ENCODE peak calls at places on chromosomes 16 and 17, in six cellular contexts. R, J, W, S, E and X are unnamed samples.
A peak's percentile ranks its signal among the peaks of the same experiment; 100 is the strongest.

GRCh38 chr17:41813039-41813680 is 356 bp downstream of the FKBP10 start:
- DNase-seq in R (no peak), J (no peak), W (no peak), S (no peak), E (no peak), X (no peak)

GRCh38 chr16:50126183-50126582 is 26.9 kb upstream of the TENT4B start:
- DNase-seq in R (no peak), J (no peak), W (no peak), S (no peak), E (no peak), X (no peak)

GRCh38 chr17:81808778-81809555 is 5.0 kb downstream of the GCGR start:
- DNase-seq in R (no peak), J (no peak), W (peak; percentile 77), S (no peak), E (peak; percentile 36), X (no peak)

GRCh38 chr17:41013606-41014005 is 4.7 kb upstream of the KRTAP3-1 start:
- DNase-seq in R (peak; percentile 51), J (no peak), W (no peak), S (peak; percentile 80), E (no peak), X (peak; percentile 83)

GRCh38 chr17:81239714-81240555 is 817 bp downstream of the NDUFAF8 start:
- DNase-seq in R (no peak), J (peak; percentile 54), W (peak; percentile 67), S (no peak), E (peak; percentile 54), X (peak; percentile 33)

GRCh38 chr16:19130852-19131808 is 17.4 kb downstream of the ITPRIPL2 start:
- DNase-seq in R (peak; percentile 58), J (peak; percentile 63), W (no peak), S (peak; percentile 94), E (peak; percentile 29), X (peak; percentile 81)

GRCh38 chr17:60947100-60947499 is 269.4 kb downstream of the BCAS3 start:
- DNase-seq in R (peak; percentile 24), J (no peak), W (peak; percentile 9), S (peak; percentile 26), E (no peak), X (peak; percentile 51)

GRCh38 chr17:64094412-64094811 is 35.5 kb downstream of the ERN1 start:
- DNase-seq in R (no peak), J (no peak), W (no peak), S (no peak), E (no peak), X (no peak)

GRCh38 chr17:1252203-1252608 is 18.0 kb upstream of the BHLHA9 start:
- DNase-seq in R (peak; percentile 55), J (no peak), W (peak; percentile 72), S (no peak), E (no peak), X (peak; percentile 12)

GRCh38 chr17:27891841-27892240 is 1.3 kb downstream of the LYRM9 start:
- DNase-seq in R (no peak), J (no peak), W (no peak), S (no peak), E (no peak), X (no peak)

GRCh38 chr17:18267927-18268711 is 7.7 kb downstream of the MIEF2 start:
- DNase-seq in R (peak; percentile 37), J (no peak), W (no peak), S (no peak), E (no peak), X (peak; percentile 37)

GRCh38 chr16:2838928-2839327 is 8.8 kb downstream of the ZG16B start:
- DNase-seq in R (peak; percentile 88), J (peak; percentile 88), W (peak; percentile 90), S (peak; percentile 49), E (peak; percentile 52), X (peak; percentile 79)

GRCh38 chr16:55386534-55387296 is 62.7 kb downstream of the IRX6 start:
- DNase-seq in R (no peak), J (no peak), W (no peak), S (no peak), E (no peak), X (no peak)

GRCh38 chr16:66382171-66382965 is 15.9 kb downstream of the CDH5 start:
- DNase-seq in R (peak; percentile 78), J (peak; percentile 74), W (no peak), S (peak; percentile 55), E (no peak), X (peak; percentile 80)

GRCh38 chr17:7352559-7352889 is 562 bp downstream of the KCTD11 start:
- DNase-seq in R (no peak), J (no peak), W (no peak), S (no peak), E (no peak), X (no peak)

GRCh38 chr16:4244254-4244812 is 2.5 kb upstream of the SRL start:
- DNase-seq in R (no peak), J (no peak), W (no peak), S (peak; percentile 20), E (no peak), X (no peak)

GRCh38 chr17:10614536-10615155 is 42.5 kb downstream of the MYH3 start:
- DNase-seq in R (peak; percentile 79), J (peak; percentile 61), W (peak; percentile 69), S (no peak), E (peak; percentile 61), X (peak; percentile 70)

GRCh38 chr16:51523400-51523799 is 372.3 kb upstream of the SALL1 start:
- DNase-seq in R (peak; percentile 80), J (peak; percentile 22), W (no peak), S (no peak), E (no peak), X (peak; percentile 67)

GRCh38 chr16:30567160-30567990 is 4.1 kb downstream of the ZNF688 start:
- DNase-seq in R (peak; percentile 18), J (peak; percentile 32), W (no peak), S (no peak), E (no peak), X (no peak)

GRCh38 chr16:5328546-5328945 is 231.0 kb upstream of the EEF2KMT start:
- DNase-seq in R (no peak), J (no peak), W (peak; percentile 11), S (no peak), E (no peak), X (no peak)

GRCh38 chr17:13114601-13115024 is 96.8 kb upstream of the ELAC2 start:
- DNase-seq in R (peak; percentile 51), J (peak; percentile 47), W (peak; percentile 69), S (peak; percentile 24), E (peak; percentile 13), X (peak; percentile 86)
- TF ChIP-seq CTCF in R (peak; percentile 86), J (peak; percentile 66), W (peak; percentile 77), S (peak; percentile 95), E (peak; percentile 70), X (peak; percentile 93)

DNA sequence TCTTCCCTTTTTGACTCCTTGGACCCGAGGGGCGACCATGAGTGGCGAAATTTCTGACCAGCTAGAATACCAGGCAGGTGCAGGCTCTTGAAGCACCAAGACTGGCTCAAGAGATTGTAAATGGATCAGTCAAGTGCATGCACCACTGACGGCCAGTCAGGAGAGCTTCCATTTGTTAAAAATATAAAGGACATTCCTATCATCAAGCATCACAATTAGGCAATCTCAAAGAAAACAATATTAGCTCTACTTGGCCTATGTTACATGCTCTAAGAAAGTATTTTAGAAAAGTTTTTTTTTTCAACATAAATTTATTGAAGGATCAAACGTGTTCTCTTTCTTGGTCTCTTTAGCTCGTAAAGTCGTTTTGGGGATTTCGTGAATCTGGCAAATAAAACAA is 1.5 kb upstream of the PRKCA start:
- DNase-seq in R (no peak), J (no peak), W (no peak), S (no peak), E (no peak), X (no peak)
- H3K4me3 ChIP-seq in R (peak overlapping the region; percentile 89), J (no peak overlapping the region), W (peak overlapping the region; percentile 95), S (peak overlapping the region; percentile 64), E (no peak overlapping the region), X (no peak overlapping the region)

DNA sequence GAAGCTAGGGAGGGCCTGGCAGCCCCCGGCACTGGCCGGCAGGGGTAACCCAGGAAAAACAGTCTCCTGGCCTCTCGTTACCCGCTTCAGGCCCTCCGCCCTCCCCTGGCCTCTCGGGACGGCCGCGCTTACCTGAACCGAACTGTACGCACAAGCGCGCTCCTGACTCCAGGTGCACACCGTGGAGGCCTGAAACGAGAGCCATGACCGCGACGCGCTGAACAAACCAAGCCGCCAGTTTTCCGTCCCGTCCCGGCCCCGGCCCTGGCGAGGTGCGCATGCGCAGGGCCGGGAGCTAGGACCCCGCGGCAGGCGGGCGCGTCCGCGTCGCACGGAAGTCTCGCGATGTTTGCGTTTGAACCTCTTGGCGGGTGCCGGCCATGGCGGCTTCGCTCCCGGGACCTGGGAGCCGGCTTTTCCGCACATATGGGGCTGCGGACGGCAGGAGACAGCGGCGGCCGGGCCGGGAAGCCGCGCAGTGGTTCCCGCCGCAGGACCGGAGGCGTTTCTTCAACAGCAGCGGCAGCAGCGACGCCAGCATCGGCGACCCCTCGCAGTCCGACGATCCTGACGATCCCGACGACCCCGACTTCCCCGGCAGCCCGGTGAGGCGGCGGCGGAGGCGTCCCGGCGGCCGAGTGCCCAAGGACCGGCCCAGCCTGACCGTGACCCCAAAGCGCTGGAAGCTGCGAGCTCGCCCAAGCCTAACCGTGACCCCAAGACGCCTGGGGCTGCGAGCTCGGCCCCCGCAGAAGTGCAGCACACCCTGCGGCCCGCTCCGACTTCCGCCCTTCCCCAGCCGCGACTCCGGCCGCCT is at the start of gene HASPIN:
- DNase-seq in R (peak; percentile 86), J (peak; percentile 94), W (peak; percentile 100), S (peak; percentile 69), E (peak; percentile 93), X (peak; percentile 82)
- TF ChIP-seq CTCF in R (peak; percentile 60), J (no peak), W (peak; percentile 29), S (peak; percentile 21), E (no peak), X (peak; percentile 37)

DNA sequence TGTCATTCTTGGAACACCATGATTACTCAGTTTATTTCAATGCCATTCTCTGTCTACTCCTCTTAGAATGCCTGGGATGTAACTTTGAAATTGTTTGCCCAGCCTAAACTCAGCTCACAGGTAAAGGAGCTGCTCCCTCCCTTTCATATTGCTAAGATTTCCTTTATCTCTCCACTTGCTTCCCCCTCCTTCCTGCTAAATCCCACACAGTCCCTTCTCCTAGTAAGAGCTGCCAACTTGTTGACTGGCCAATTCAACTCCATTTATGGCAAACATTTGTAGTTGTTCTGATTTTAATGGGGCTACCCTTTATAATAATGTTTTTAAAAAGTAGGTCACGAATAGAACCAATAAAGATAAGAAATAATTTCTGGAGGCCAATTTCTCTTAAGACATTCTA is 146.1 kb downstream of the SKAP1 start:
- DNase-seq in R (no peak), J (no peak), W (no peak), S (no peak), E (no peak), X (no peak)
- H3K4me3 ChIP-seq in R (no peak overlapping the region), J (no peak overlapping the region), W (no peak overlapping the region), S (no peak overlapping the region), E (no peak overlapping the region), X (no peak overlapping the region)

GRCh38 chr17:62065611-62066468 is 762 bp upstream of the MED13 start:
- DNase-seq in R (peak; percentile 96), J (peak; percentile 99), W (peak; percentile 100), S (peak; percentile 85), E (peak; percentile 98), X (peak; percentile 97)
- TF ChIP-seq CTCF in R (peak; percentile 86), J (peak; percentile 99), W (peak; percentile 99), S (peak; percentile 90), E (peak; percentile 89), X (peak; percentile 73)

DNA sequence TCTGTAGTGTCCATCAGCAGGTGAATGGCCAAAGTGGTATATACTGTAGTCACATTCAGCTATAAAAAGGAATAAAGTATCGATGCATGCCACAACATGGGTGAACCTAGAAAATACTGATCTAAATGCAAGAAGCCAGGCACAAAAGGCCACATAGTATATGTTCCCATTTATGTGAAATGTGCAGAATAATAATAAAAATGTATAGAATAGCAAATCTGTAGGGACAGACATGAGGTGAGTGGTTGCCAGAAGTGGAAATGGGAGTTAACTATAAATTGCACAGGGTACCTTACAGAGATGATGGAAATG is 23.1 kb downstream of the DBNDD1 start:
- DNase-seq in R (no peak), J (no peak), W (no peak), S (no peak), E (no peak), X (no peak)
- H3K4me3 ChIP-seq in R (no peak overlapping the region), J (no peak overlapping the region), W (no peak overlapping the region), S (no peak overlapping the region), E (no peak overlapping the region), X (no peak overlapping the region)